ENCODE peak calls at places on chromosomes 6 and 20, in four cellular contexts. Y is mesendoderm, B is GM23338, O is endodermal cell. A is an unnamed sample. For H3K4me1, the result is how much of the 10 kb centered on the place peaks cover.

GRCh38 chr6:130968486-130968885 is 94.6 kb downstream of the EPB41L2 start:
- DNase-seq in O (no peak), Y (peak), B (peak), A (no peak)

GRCh38 chr6:56026461-56027180 is 151.2 kb upstream of the BMP5 start:
- DNase-seq in B (no peak), O (no peak), Y (no peak), A (no peak)

GRCh38 chr6:41565701-41566100 is 19.5 kb downstream of the FOXP4 start:
- DNase-seq in Y (no peak), O (no peak), B (no peak), A (no peak)

GRCh38 chr6:12555267-12555666 is 161.3 kb upstream of the PHACTR1 start:
- DNase-seq in O (no peak), Y (no peak), B (no peak), A (no peak)

GRCh38 chr6:39980839-39981580 is 46.7 kb upstream of the MOCS1 start:
- DNase-seq in Y (peak), O (peak), B (peak), A (peak)

GRCh38 chr6:71584712-71585436 is 296.3 kb downstream of the OGFRL1 start:
- DNase-seq in Y (no peak), O (no peak), B (no peak), A (no peak)

GRCh38 chr6:29845405-29846006 is 17.9 kb downstream of the HLA-G start:
- DNase-seq in B (no peak), O (no peak), Y (peak), A (peak)

GRCh38 chr20:61310954-61311353 is 58.9 kb downstream of the CDH4 start:
- DNase-seq in Y (no peak), O (no peak), B (no peak), A (no peak)

GRCh38 chr6:77650098-77650663 is 2.7 kb upstream of the MEI4 start:
- DNase-seq in B (peak), Y (peak), O (peak), A (peak)

GRCh38 chr6:37583261-37583660 is 83.6 kb upstream of the CCDC167 start:
- DNase-seq in O (no peak), Y (no peak), B (no peak), A (no peak)

GRCh38 chr6:170236131-170236851 is 54.6 kb downstream of the DLL1 start:
- DNase-seq in Y (no peak), O (no peak), B (no peak), A (no peak)

DNA sequence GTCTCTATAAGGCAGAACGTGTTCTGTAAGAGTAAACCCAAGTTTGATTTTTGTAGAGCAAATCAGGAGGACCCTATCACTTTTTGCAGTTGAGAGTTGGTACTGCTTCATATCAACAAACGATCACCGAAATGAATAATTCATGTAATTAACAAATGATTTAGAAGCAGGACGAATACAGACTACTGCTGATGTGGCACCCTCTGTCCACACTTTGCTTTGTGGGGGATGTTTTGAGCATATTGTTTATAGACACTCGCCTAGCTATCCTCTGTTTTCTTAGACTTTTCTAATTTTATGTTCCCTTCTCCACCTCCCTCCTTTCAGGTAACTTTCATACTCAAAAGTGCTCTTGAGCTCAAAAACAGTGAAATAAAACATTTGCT is 1.6 kb downstream of the CD2AP start:
- DNase-seq in O (no peak), Y (no peak), B (no peak), A (no peak)
- H3K4me1 ChIP-seq in O (under half), Y (under half), B (under half), A (half or more)

DNA sequence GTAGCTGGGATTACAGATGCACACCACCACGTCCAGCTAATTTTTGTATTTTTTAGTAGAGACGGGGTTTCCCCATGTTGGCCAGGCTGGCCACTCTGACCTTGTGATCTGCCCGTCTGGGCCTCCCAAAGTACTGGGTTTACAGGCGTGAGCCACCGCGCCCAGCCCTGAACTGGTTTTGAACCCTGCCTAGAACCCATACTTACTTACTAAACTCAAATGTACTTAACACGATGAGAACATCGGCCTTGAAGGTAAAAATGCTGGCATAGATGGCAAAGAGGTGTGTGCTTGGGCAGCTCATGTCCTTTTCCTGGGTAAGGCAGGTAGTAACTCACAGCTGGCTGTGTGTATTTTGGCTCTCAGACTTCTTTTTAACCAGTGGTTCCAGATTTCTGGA is 3.2 kb upstream of the ARMC12 start:
- DNase-seq in Y (no peak), B (no peak), O (no peak), A (no peak)
- H3K4me1 ChIP-seq in Y (under half), B (under half), O (under half), A (under half)

GRCh38 chr6:106470316-106470715 is 109.8 kb downstream of the CRYBG1 start:
- DNase-seq in B (no peak), Y (no peak), O (no peak), A (no peak)
- H3K4me1 ChIP-seq in B (under half), Y (under half), O (under half), A (under half)

GRCh38 chr6:111589366-111589765 is 16.3 kb downstream of the TRAF3IP2 start:
- DNase-seq in O (no peak), Y (no peak), B (no peak), A (no peak)
- H3K4me1 ChIP-seq in O (under half), Y (under half), B (under half), A (half or more)